ENCODE peak calls at places on chromosomes 12 and 14, in ten cellular contexts. One of them, this sample, is unnamed.

GRCh38 chr12:121404734-121405133 is 4.8 kb downstream of the RNF34 start:
- DNase-seq in upper lobe of right lung: no peak
- DNase-seq in EH: no peak
- DNase-seq in activated T-cell treated with anti-CD3 and anti-CD28 coated beads for 48 hours: no peak
- DNase-seq in CD4-positive, CD25-positive, alpha-beta regulatory T cell: no peak
- DNase-seq in bronchial epithelial cell: no peak
- DNase-seq in B cell: no peak
- DNase-seq in fibroblast of mammary gland: no peak
- DNase-seq in GM04504: no peak
- DNase-seq in fibroblast of pulmonary artery: peak; percentile 28
- DNase-seq in this sample: no peak

GRCh38 chr14:67335781-67336180 is 23.8 kb downstream of the ATP6V1D start:
- DNase-seq in upper lobe of right lung: no peak
- DNase-seq in EH: peak; percentile 14
- DNase-seq in activated T-cell treated with anti-CD3 and anti-CD28 coated beads for 48 hours: no peak
- DNase-seq in CD4-positive, CD25-positive, alpha-beta regulatory T cell: peak; percentile 19
- DNase-seq in bronchial epithelial cell: no peak
- DNase-seq in B cell: no peak
- DNase-seq in fibroblast of mammary gland: peak; percentile 41
- DNase-seq in GM04504: no peak
- DNase-seq in fibroblast of pulmonary artery: peak; percentile 47
- DNase-seq in this sample: no peak

GRCh38 chr12:42643881-42644579 is 54.5 kb upstream of the PRICKLE1 start:
- DNase-seq in upper lobe of right lung: no peak
- DNase-seq in EH: peak; percentile 11
- DNase-seq in activated T-cell treated with anti-CD3 and anti-CD28 coated beads for 48 hours: no peak
- DNase-seq in CD4-positive, CD25-positive, alpha-beta regulatory T cell: no peak
- DNase-seq in bronchial epithelial cell: no peak
- DNase-seq in B cell: no peak
- DNase-seq in fibroblast of mammary gland: no peak
- DNase-seq in GM04504: no peak
- DNase-seq in fibroblast of pulmonary artery: no peak
- DNase-seq in this sample: no peak

GRCh38 chr12:95788637-95789036 is 1.9 kb downstream of the NTN4 start:
- DNase-seq in upper lobe of right lung: no peak
- DNase-seq in EH: peak; percentile 72
- DNase-seq in activated T-cell treated with anti-CD3 and anti-CD28 coated beads for 48 hours: no peak
- DNase-seq in CD4-positive, CD25-positive, alpha-beta regulatory T cell: no peak
- DNase-seq in bronchial epithelial cell: peak; percentile 79
- DNase-seq in B cell: no peak
- DNase-seq in fibroblast of mammary gland: peak; percentile 54
- DNase-seq in GM04504: no peak
- DNase-seq in fibroblast of pulmonary artery: peak; percentile 57
- DNase-seq in this sample: no peak

GRCh38 chr12:11568762-11569478 is 80.6 kb upstream of the ETV6 start:
- DNase-seq in upper lobe of right lung: no peak
- DNase-seq in EH: no peak
- DNase-seq in activated T-cell treated with anti-CD3 and anti-CD28 coated beads for 48 hours: no peak
- DNase-seq in CD4-positive, CD25-positive, alpha-beta regulatory T cell: no peak
- DNase-seq in bronchial epithelial cell: no peak
- DNase-seq in B cell: no peak
- DNase-seq in fibroblast of mammary gland: no peak
- DNase-seq in GM04504: no peak
- DNase-seq in fibroblast of pulmonary artery: no peak
- DNase-seq in this sample: no peak

GRCh38 chr12:48940181-48940580 is 14.9 kb upstream of the FKBP11 start:
- DNase-seq in upper lobe of right lung: no peak
- DNase-seq in EH: peak; percentile 15
- DNase-seq in activated T-cell treated with anti-CD3 and anti-CD28 coated beads for 48 hours: no peak
- DNase-seq in CD4-positive, CD25-positive, alpha-beta regulatory T cell: no peak
- DNase-seq in bronchial epithelial cell: no peak
- DNase-seq in B cell: no peak
- DNase-seq in fibroblast of mammary gland: peak; percentile 31
- DNase-seq in GM04504: no peak
- DNase-seq in fibroblast of pulmonary artery: no peak
- DNase-seq in this sample: no peak

GRCh38 chr12:79360936-79361335 is 329.8 kb downstream of the PAWR start:
- DNase-seq in upper lobe of right lung: no peak
- DNase-seq in EH: no peak
- DNase-seq in activated T-cell treated with anti-CD3 and anti-CD28 coated beads for 48 hours: no peak
- DNase-seq in CD4-positive, CD25-positive, alpha-beta regulatory T cell: no peak
- DNase-seq in bronchial epithelial cell: no peak
- DNase-seq in B cell: no peak
- DNase-seq in fibroblast of mammary gland: no peak
- DNase-seq in GM04504: no peak
- DNase-seq in fibroblast of pulmonary artery: no peak
- DNase-seq in this sample: no peak

GRCh38 chr12:127025545-127025944 is 1241.4 kb upstream of the TMEM132C start:
- DNase-seq in upper lobe of right lung: no peak
- DNase-seq in EH: peak; percentile 12
- DNase-seq in activated T-cell treated with anti-CD3 and anti-CD28 coated beads for 48 hours: no peak
- DNase-seq in CD4-positive, CD25-positive, alpha-beta regulatory T cell: no peak
- DNase-seq in bronchial epithelial cell: peak; percentile 1
- DNase-seq in B cell: no peak
- DNase-seq in fibroblast of mammary gland: peak; percentile 1
- DNase-seq in GM04504: no peak
- DNase-seq in fibroblast of pulmonary artery: peak; percentile 1
- DNase-seq in this sample: no peak

GRCh38 chr14:59583755-59584154 is 7.1 kb upstream of the CCDC175 start:
- DNase-seq in upper lobe of right lung: no peak
- DNase-seq in EH: peak; percentile 18
- DNase-seq in activated T-cell treated with anti-CD3 and anti-CD28 coated beads for 48 hours: no peak
- DNase-seq in CD4-positive, CD25-positive, alpha-beta regulatory T cell: no peak
- DNase-seq in bronchial epithelial cell: peak; percentile 22
- DNase-seq in B cell: no peak
- DNase-seq in fibroblast of mammary gland: peak; percentile 34
- DNase-seq in GM04504: no peak
- DNase-seq in fibroblast of pulmonary artery: peak; percentile 39
- DNase-seq in this sample: no peak

GRCh38 chr12:122517877-122518276 is 8.9 kb downstream of the RSRC2 start:
- DNase-seq in upper lobe of right lung: no peak
- DNase-seq in EH: peak; percentile 97
- DNase-seq in activated T-cell treated with anti-CD3 and anti-CD28 coated beads for 48 hours: no peak
- DNase-seq in CD4-positive, CD25-positive, alpha-beta regulatory T cell: no peak
- DNase-seq in bronchial epithelial cell: no peak
- DNase-seq in B cell: no peak
- DNase-seq in fibroblast of mammary gland: peak; percentile 94
- DNase-seq in GM04504: peak; percentile 89
- DNase-seq in fibroblast of pulmonary artery: peak; percentile 95
- DNase-seq in this sample: no peak

GRCh38 chr12:31655208-31655607 is 4.3 kb upstream of the ETFBKMT start:
- DNase-seq in upper lobe of right lung: no peak
- DNase-seq in EH: no peak
- DNase-seq in activated T-cell treated with anti-CD3 and anti-CD28 coated beads for 48 hours: no peak
- DNase-seq in CD4-positive, CD25-positive, alpha-beta regulatory T cell: no peak
- DNase-seq in bronchial epithelial cell: no peak
- DNase-seq in B cell: no peak
- DNase-seq in fibroblast of mammary gland: no peak
- DNase-seq in GM04504: no peak
- DNase-seq in fibroblast of pulmonary artery: no peak
- DNase-seq in this sample: no peak

GRCh38 chr14:23729720-23730387 is 93.7 kb downstream of the DHRS2 start:
- DNase-seq in upper lobe of right lung: no peak
- DNase-seq in EH: no peak
- DNase-seq in activated T-cell treated with anti-CD3 and anti-CD28 coated beads for 48 hours: no peak
- DNase-seq in CD4-positive, CD25-positive, alpha-beta regulatory T cell: no peak
- DNase-seq in bronchial epithelial cell: no peak
- DNase-seq in B cell: no peak
- DNase-seq in fibroblast of mammary gland: no peak
- DNase-seq in GM04504: no peak
- DNase-seq in fibroblast of pulmonary artery: no peak
- DNase-seq in this sample: no peak

GRCh38 chr14:71728386-71728785 is 203.8 kb upstream of the RGS6 start:
- DNase-seq in upper lobe of right lung: no peak
- DNase-seq in EH: no peak
- DNase-seq in activated T-cell treated with anti-CD3 and anti-CD28 coated beads for 48 hours: no peak
- DNase-seq in CD4-positive, CD25-positive, alpha-beta regulatory T cell: no peak
- DNase-seq in bronchial epithelial cell: no peak
- DNase-seq in B cell: no peak
- DNase-seq in fibroblast of mammary gland: no peak
- DNase-seq in GM04504: no peak
- DNase-seq in fibroblast of pulmonary artery: no peak
- DNase-seq in this sample: no peak

GRCh38 chr14:106308839-106309389 is 782.5 kb downstream of the TMEM121 start:
- DNase-seq in upper lobe of right lung: peak; percentile 75
- DNase-seq in EH: no peak
- DNase-seq in activated T-cell treated with anti-CD3 and anti-CD28 coated beads for 48 hours: peak; percentile 95
- DNase-seq in CD4-positive, CD25-positive, alpha-beta regulatory T cell: peak; percentile 47
- DNase-seq in bronchial epithelial cell: no peak
- DNase-seq in B cell: peak; percentile 19
- DNase-seq in fibroblast of mammary gland: peak; percentile 24
- DNase-seq in GM04504: no peak
- DNase-seq in fibroblast of pulmonary artery: no peak
- DNase-seq in this sample: peak; percentile 69

GRCh38 chr12:84891106-84891838 is 21.3 kb downstream of the SLC6A15 start:
- DNase-seq in upper lobe of right lung: no peak
- DNase-seq in EH: no peak
- DNase-seq in activated T-cell treated with anti-CD3 and anti-CD28 coated beads for 48 hours: no peak
- DNase-seq in CD4-positive, CD25-positive, alpha-beta regulatory T cell: no peak
- DNase-seq in bronchial epithelial cell: no peak
- DNase-seq in B cell: no peak
- DNase-seq in fibroblast of mammary gland: peak; percentile 4
- DNase-seq in GM04504: no peak
- DNase-seq in fibroblast of pulmonary artery: peak; percentile 44
- DNase-seq in this sample: no peak

GRCh38 chr12:13275366-13275765 is 78.8 kb downstream of the EMP1 start:
- DNase-seq in upper lobe of right lung: no peak
- DNase-seq in EH: no peak
- DNase-seq in activated T-cell treated with anti-CD3 and anti-CD28 coated beads for 48 hours: no peak
- DNase-seq in CD4-positive, CD25-positive, alpha-beta regulatory T cell: no peak
- DNase-seq in bronchial epithelial cell: no peak
- DNase-seq in B cell: no peak
- DNase-seq in fibroblast of mammary gland: no peak
- DNase-seq in GM04504: no peak
- DNase-seq in fibroblast of pulmonary artery: no peak
- DNase-seq in this sample: no peak